ENCODE peak calls at places on chromosome 12, in eight cellular contexts. E is IMR-90, X is GM23338, D is fibroblast of mammary gland, B is cardiac fibroblast, T is PC-9, U is brain microvascular endothelial cell, G is testis. M is an unnamed sample.

GRCh38 chr12:106342397-106343212 is 14.9 kb upstream of the POLR3B start:
- DNase-seq in E (peak), X (no peak), D (peak), B (peak), T (peak), U (peak), G (peak), M (peak)

GRCh38 chr12:93130371-93131049 is 201.4 kb upstream of the EEA1 start:
- DNase-seq in E (no peak), X (no peak), D (peak), B (no peak), T (no peak), U (no peak), G (no peak), M (no peak)

GRCh38 chr12:685388-685787 is 22.1 kb upstream of the NINJ2 start:
- DNase-seq in E (peak), X (no peak), D (no peak), B (peak), T (no peak), U (peak), G (peak), M (no peak)

GRCh38 chr12:103423061-103423473 is 72.7 kb downstream of the C12orf42 start:
- DNase-seq in E (no peak), X (no peak), D (no peak), B (no peak), T (no peak), U (no peak), G (no peak), M (no peak)

GRCh38 chr12:46160081-46160980 is 108.5 kb downstream of the SLC38A1 start:
- DNase-seq in E (peak), X (no peak), D (peak), B (peak), T (no peak), U (no peak), G (peak), M (peak)

GRCh38 chr12:98418357-98419075 is 96.9 kb upstream of the TMPO start:
- DNase-seq in E (peak), X (peak), D (peak), B (peak), T (peak), U (peak), G (peak), M (peak)

GRCh38 chr12:26028953-26029740 is 70.7 kb downstream of the RASSF8 start:
- DNase-seq in E (peak), X (peak), D (peak), B (peak), T (no peak), U (peak), G (peak), M (peak)

GRCh38 chr12:26239508-26240328 is 44.3 kb downstream of the SSPN start:
- DNase-seq in E (peak), X (no peak), D (peak), B (peak), T (peak), U (peak), G (peak), M (peak)

GRCh38 chr12:131101703-131102492 is 148.2 kb downstream of the ADGRD1 start:
- DNase-seq in E (no peak), X (no peak), D (no peak), B (no peak), T (no peak), U (no peak), G (peak), M (no peak)

GRCh38 chr12:131113562-131113961 is 159.9 kb downstream of the ADGRD1 start:
- DNase-seq in E (no peak), X (no peak), D (no peak), B (no peak), T (no peak), U (no peak), G (no peak), M (no peak)

GRCh38 chr12:53205747-53206146 is 1.3 kb downstream of the ITGB7 start:
- DNase-seq in E (peak), X (no peak), D (peak), B (peak), T (peak), U (peak), G (no peak), M (peak)

GRCh38 chr12:23952071-23952470 is 2.6 kb upstream of the SOX5 start:
- DNase-seq in E (no peak), X (no peak), D (no peak), B (no peak), T (no peak), U (no peak), G (no peak), M (no peak)

GRCh38 chr12:176321-177181 is 37.4 kb downstream of the SLC6A12 start:
- DNase-seq in E (peak), X (no peak), D (peak), B (peak), T (peak), U (peak), G (peak), M (peak)

GRCh38 chr12:54005531-54005852 is 3.3 kb upstream of the HOXC8 start:
- DNase-seq in E (no peak), X (no peak), D (no peak), B (no peak), T (no peak), U (no peak), G (no peak), M (no peak)

GRCh38 chr12:1234073-1234472 is 243.1 kb downstream of the ERC1 start:
- DNase-seq in E (peak), X (no peak), D (peak), B (peak), T (no peak), U (no peak), G (no peak), M (peak)

GRCh38 chr12:64681200-64682052 is 71.1 kb downstream of the RASSF3 start:
- DNase-seq in E (no peak), X (no peak), D (no peak), B (no peak), T (no peak), U (no peak), G (no peak), M (no peak)

GRCh38 chr12:62925680-62926079 is 9.3 kb downstream of the PPM1H start:
- DNase-seq in E (no peak), X (no peak), D (no peak), B (no peak), T (no peak), U (no peak), G (no peak), M (no peak)

GRCh38 chr12:49130151-49131050 is 794 bp downstream of the TUBA1B start:
- DNase-seq in E (peak), X (peak), D (peak), B (peak), T (peak), U (peak), G (peak), M (peak)

GRCh38 chr12:129911437-129912049 is 7.7 kb upstream of the TMEM132D start:
- DNase-seq in E (no peak), X (peak), D (peak), B (peak), T (no peak), U (peak), G (peak), M (no peak)

GRCh38 chr12:6958609-6959375 is 7.6 kb downstream of the PTPN6 start:
- DNase-seq in E (no peak), X (no peak), D (no peak), B (no peak), T (no peak), U (no peak), G (no peak), M (no peak)
- H3K4me3 ChIP-seq in E (no peak), X (no peak), D (no peak), B (no peak), T (no peak), U (no peak), G (no peak), M (no peak)

GRCh38 chr12:124865728-124866127 is 2.1 kb upstream of the SCARB1 start:
- DNase-seq in E (no peak), X (no peak), D (no peak), B (no peak), T (no peak), U (no peak), G (no peak), M (no peak)

GRCh38 chr12:124868252-124868965 is 4.7 kb upstream of the SCARB1 start:
- DNase-seq in E (no peak), X (no peak), D (no peak), B (no peak), T (no peak), U (no peak), G (no peak), M (no peak)

GRCh38 chr12:124866195-124866882 is 2.7 kb upstream of the SCARB1 start:
- DNase-seq in E (no peak), X (no peak), D (no peak), B (no peak), T (no peak), U (no peak), G (no peak), M (no peak)

GRCh38 chr12:124867389-124867930 is 3.8 kb upstream of the SCARB1 start:
- DNase-seq in E (peak), X (no peak), D (peak), B (peak), T (no peak), U (peak), G (no peak), M (peak)

GRCh38 chr12:124866883-124867232 is 3.2 kb upstream of the SCARB1 start:
- DNase-seq in E (no peak), X (no peak), D (no peak), B (no peak), T (no peak), U (no peak), G (no peak), M (no peak)
- TF ChIP-seq CTCF in E (no peak), X (no peak), D (no peak), B (no peak), T (no peak), U (no peak), G (no peak), M (no peak)

GRCh38 chr12:120132863-120133385 is 16.4 kb upstream of the RAB35 start:
- DNase-seq in E (no peak), X (no peak), D (no peak), B (no peak), T (no peak), U (no peak), G (no peak), M (no peak)

GRCh38 chr12:120134307-120134980 is 17.9 kb upstream of the RAB35 start:
- DNase-seq in E (no peak), X (no peak), D (no peak), B (no peak), T (no peak), U (no peak), G (no peak), M (no peak)

GRCh38 chr12:120130011-120130410 is 13.5 kb upstream of the RAB35 start:
- DNase-seq in E (no peak), X (no peak), D (no peak), B (no peak), T (no peak), U (no peak), G (no peak), M (no peak)

GRCh38 chr12:120131116-120131515 is 14.6 kb upstream of the RAB35 start:
- DNase-seq in E (no peak), X (no peak), D (no peak), B (no peak), T (no peak), U (no peak), G (no peak), M (no peak)

GRCh38 chr12:120132437-120132836 is 15.9 kb upstream of the RAB35 start:
- DNase-seq in E (no peak), X (no peak), D (no peak), B (no peak), T (no peak), U (no peak), G (no peak), M (no peak)
- H3K4me3 ChIP-seq in E (no peak), X (no peak), D (no peak), B (no peak), T (no peak), U (no peak), G (no peak), M (no peak)

DNA sequence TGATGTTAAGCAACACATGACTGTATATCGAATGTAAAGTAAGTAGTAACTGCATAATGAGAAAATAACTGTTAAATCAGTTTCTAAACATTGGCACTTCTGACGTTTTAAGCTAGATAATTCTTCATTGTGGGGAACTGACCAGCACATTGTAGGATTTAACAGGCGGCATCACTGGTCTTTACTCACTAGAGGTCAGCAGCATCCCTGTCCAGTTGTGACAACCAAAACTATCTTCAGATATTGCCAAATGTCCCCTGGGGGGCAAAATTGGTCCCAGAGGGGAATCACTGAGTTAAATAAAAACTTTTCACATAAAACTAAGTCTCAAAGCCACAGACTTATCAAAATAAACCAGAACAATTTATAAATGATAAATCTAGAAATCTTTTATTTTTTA is 65.3 kb downstream of the BLTP3B start:
- DNase-seq in E (no peak), X (peak), D (peak), B (peak), T (no peak), U (no peak), G (no peak), M (peak)
- TF ChIP-seq CTCF in E (peak), X (peak), D (peak), B (peak), T (peak), U (peak), G (no peak), M (peak)

DNA sequence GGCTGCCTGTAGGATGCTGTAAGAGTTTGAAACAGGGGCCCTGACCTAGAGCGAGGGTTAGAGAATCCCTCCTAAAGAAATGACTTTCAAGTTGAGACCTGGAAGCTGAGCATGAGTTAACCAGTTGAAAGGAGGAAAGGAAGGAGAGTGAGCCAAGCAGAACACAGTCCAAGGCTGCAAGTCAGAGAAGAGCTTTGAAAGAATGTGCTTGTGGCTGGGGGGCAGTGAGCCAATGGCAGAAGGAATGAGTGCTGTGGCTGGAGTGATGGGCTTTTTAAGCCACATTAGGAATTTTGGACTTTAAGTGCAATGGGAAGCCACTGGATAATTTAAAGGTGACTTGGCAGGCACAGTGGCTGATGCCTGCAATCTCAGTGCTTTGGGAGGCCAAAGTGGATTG is 18.1 kb downstream of the CDKN1B start:
- DNase-seq in E (no peak), X (no peak), D (peak), B (peak), T (no peak), U (no peak), G (no peak), M (peak)
- H3K4me3 ChIP-seq in E (no peak), X (no peak), D (no peak), B (no peak), T (no peak), U (no peak), G (no peak), M (no peak)

GRCh38 chr12:67658486-67658885 is 9.9 kb downstream of the DYRK2 start:
- DNase-seq in E (no peak), X (no peak), D (no peak), B (no peak), T (no peak), U (no peak), G (no peak), M (no peak)
- TF ChIP-seq CTCF in E (no peak), X (no peak), D (no peak), B (no peak), T (no peak), U (no peak), G (no peak), M (no peak)

DNA sequence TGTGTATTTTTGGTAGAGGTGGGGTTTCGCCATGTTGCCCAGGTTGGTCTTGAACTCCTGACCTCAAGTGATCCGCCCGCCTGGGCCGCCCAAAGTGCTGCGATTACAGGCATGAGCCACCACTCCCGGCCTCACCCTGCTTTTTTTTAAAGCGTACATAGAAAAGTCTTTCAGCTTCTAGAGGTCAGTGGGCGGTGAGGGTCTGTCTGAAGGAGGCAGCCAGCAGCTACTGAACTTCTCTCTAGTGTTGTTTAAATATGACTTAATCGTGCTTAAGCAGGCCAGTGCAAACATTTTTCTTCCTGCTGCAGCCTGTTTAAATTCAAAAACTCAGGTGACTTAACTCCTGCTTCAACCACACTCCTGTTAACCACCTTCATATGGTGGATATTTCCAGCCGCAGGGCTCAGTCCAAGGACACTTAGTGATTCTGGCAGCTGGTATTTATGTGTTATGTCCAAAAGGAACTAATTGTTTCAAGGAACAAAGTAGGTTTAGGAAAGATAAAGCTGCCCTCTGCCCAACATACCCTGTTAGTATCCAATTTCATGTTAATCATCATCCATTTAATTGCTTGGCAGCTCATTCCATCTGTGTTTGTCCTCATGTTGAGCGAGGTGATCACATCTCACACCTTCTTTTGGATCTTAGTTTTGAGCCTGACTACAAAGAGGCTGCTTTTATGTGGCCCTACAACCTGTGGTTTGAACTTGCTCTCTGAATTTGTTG is 2.0 kb downstream of the PRKAB1 start:
- DNase-seq in E (no peak), X (no peak), D (no peak), B (no peak), T (peak), U (no peak), G (no peak), M (no peak)
- H3K4me3 ChIP-seq in E (no peak), X (no peak), D (no peak), B (no peak), T (no peak), U (no peak), G (no peak), M (no peak)

M was measured in fibroblast of the aortic adventitia.